ENCODE peak calls at places on chromosome 15, in ten cellular contexts. One of them, this sample, is unnamed.

GRCh38 chr15:79071901-79072300 is 18.7 kb downstream of the RASGRF1 start:
- DNase-seq in AG04450: no peak
- DNase-seq in WTC11: no peak
- DNase-seq in cardiac fibroblast: peak
- DNase-seq in GM20000: no peak
- DNase-seq in pancreas: no peak
- DNase-seq in nephron progenitor cell: no peak
- DNase-seq in right lobe of liver: no peak
- DNase-seq in breast epithelium: no peak
- DNase-seq in Peyer's patch: no peak
- DNase-seq in this sample: no peak

GRCh38 chr15:100032358-100033080 is 299.3 kb upstream of the LYSMD4 start:
- DNase-seq in right lobe of liver: no peak
- DNase-seq in WTC11: no peak
- DNase-seq in cardiac fibroblast: no peak
- DNase-seq in breast epithelium: no peak
- DNase-seq in AG04450: no peak
- DNase-seq in pancreas: no peak
- DNase-seq in Peyer's patch: no peak
- DNase-seq in nephron progenitor cell: no peak
- DNase-seq in GM20000: no peak
- DNase-seq in this sample: no peak

GRCh38 chr15:88636039-88636438 is 2.8 kb upstream of the ISG20 start:
- DNase-seq in pancreas: peak
- DNase-seq in GM20000: no peak
- DNase-seq in right lobe of liver: no peak
- DNase-seq in AG04450: no peak
- DNase-seq in Peyer's patch: peak
- DNase-seq in cardiac fibroblast: no peak
- DNase-seq in nephron progenitor cell: no peak
- DNase-seq in breast epithelium: peak
- DNase-seq in WTC11: no peak
- DNase-seq in this sample: peak

GRCh38 chr15:51425517-51426033 is 84.1 kb downstream of the GLDN start:
- DNase-seq in GM20000: no peak
- DNase-seq in breast epithelium: no peak
- DNase-seq in AG04450: no peak
- DNase-seq in WTC11: no peak
- DNase-seq in Peyer's patch: no peak
- DNase-seq in right lobe of liver: no peak
- DNase-seq in nephron progenitor cell: no peak
- DNase-seq in cardiac fibroblast: no peak
- DNase-seq in pancreas: no peak
- DNase-seq in this sample: no peak

GRCh38 chr15:67303490-67304363 is 49.1 kb downstream of the IQCH start:
- DNase-seq in AG04450: no peak
- DNase-seq in GM20000: peak
- DNase-seq in nephron progenitor cell: no peak
- DNase-seq in right lobe of liver: no peak
- DNase-seq in cardiac fibroblast: peak
- DNase-seq in Peyer's patch: no peak
- DNase-seq in breast epithelium: no peak
- DNase-seq in pancreas: no peak
- DNase-seq in WTC11: no peak
- DNase-seq in this sample: peak

GRCh38 chr15:66288796-66289195 is 4.6 kb upstream of the DIS3L start:
- DNase-seq in right lobe of liver: no peak
- DNase-seq in breast epithelium: no peak
- DNase-seq in pancreas: no peak
- DNase-seq in cardiac fibroblast: no peak
- DNase-seq in GM20000: no peak
- DNase-seq in Peyer's patch: no peak
- DNase-seq in WTC11: no peak
- DNase-seq in AG04450: peak
- DNase-seq in nephron progenitor cell: no peak
- DNase-seq in this sample: no peak

GRCh38 chr15:72585659-72586058 is 68.8 kb upstream of the GOLGA6B start:
- DNase-seq in AG04450: no peak
- DNase-seq in breast epithelium: no peak
- DNase-seq in Peyer's patch: no peak
- DNase-seq in WTC11: no peak
- DNase-seq in GM20000: no peak
- DNase-seq in pancreas: no peak
- DNase-seq in nephron progenitor cell: no peak
- DNase-seq in cardiac fibroblast: peak
- DNase-seq in right lobe of liver: no peak
- DNase-seq in this sample: no peak

GRCh38 chr15:62138124-62138523 is 27.0 kb downstream of the C2CD4B start:
- DNase-seq in right lobe of liver: no peak
- DNase-seq in WTC11: no peak
- DNase-seq in pancreas: no peak
- DNase-seq in nephron progenitor cell: no peak
- DNase-seq in Peyer's patch: no peak
- DNase-seq in AG04450: peak
- DNase-seq in GM20000: no peak
- DNase-seq in breast epithelium: no peak
- DNase-seq in cardiac fibroblast: peak
- DNase-seq in this sample: no peak

GRCh38 chr15:71228403-71228802 is 113.1 kb downstream of the THSD4 start:
- DNase-seq in breast epithelium: no peak
- DNase-seq in nephron progenitor cell: no peak
- DNase-seq in cardiac fibroblast: no peak
- DNase-seq in AG04450: peak
- DNase-seq in right lobe of liver: no peak
- DNase-seq in GM20000: no peak
- DNase-seq in Peyer's patch: no peak
- DNase-seq in pancreas: no peak
- DNase-seq in WTC11: no peak
- DNase-seq in this sample: no peak

GRCh38 chr15:38182900-38183299 is 69.7 kb upstream of the SPRED1 start:
- DNase-seq in WTC11: no peak
- DNase-seq in breast epithelium: no peak
- DNase-seq in Peyer's patch: no peak
- DNase-seq in pancreas: no peak
- DNase-seq in GM20000: no peak
- DNase-seq in cardiac fibroblast: no peak
- DNase-seq in right lobe of liver: no peak
- DNase-seq in AG04450: no peak
- DNase-seq in nephron progenitor cell: no peak
- DNase-seq in this sample: no peak

GRCh38 chr15:51737538-51738305 is at the start of gene LYSMD2:
- DNase-seq in Peyer's patch: peak
- DNase-seq in AG04450: no peak
- DNase-seq in breast epithelium: peak
- DNase-seq in GM20000: peak
- DNase-seq in pancreas: peak
- DNase-seq in nephron progenitor cell: peak
- DNase-seq in cardiac fibroblast: peak
- DNase-seq in right lobe of liver: peak
- DNase-seq in WTC11: peak
- DNase-seq in this sample: peak

GRCh38 chr15:63938486-63939061 is 104.8 kb upstream of the HERC1 start:
- DNase-seq in right lobe of liver: no peak
- DNase-seq in WTC11: no peak
- DNase-seq in AG04450: no peak
- DNase-seq in breast epithelium: no peak
- DNase-seq in cardiac fibroblast: peak
- DNase-seq in nephron progenitor cell: no peak
- DNase-seq in Peyer's patch: no peak
- DNase-seq in GM20000: no peak
- DNase-seq in pancreas: no peak
- DNase-seq in this sample: no peak

GRCh38 chr15:63942486-63943365 is 103.6 kb downstream of the DAPK2 start:
- DNase-seq in breast epithelium: no peak
- DNase-seq in GM20000: no peak
- DNase-seq in AG04450: no peak
- DNase-seq in Peyer's patch: no peak
- DNase-seq in cardiac fibroblast: no peak
- DNase-seq in nephron progenitor cell: no peak
- DNase-seq in WTC11: peak
- DNase-seq in right lobe of liver: peak
- DNase-seq in pancreas: no peak
- DNase-seq in this sample: no peak

GRCh38 chr15:63941698-63942465 is 104.4 kb downstream of the DAPK2 start:
- DNase-seq in WTC11: no peak
- DNase-seq in pancreas: no peak
- DNase-seq in Peyer's patch: peak
- DNase-seq in right lobe of liver: peak
- DNase-seq in breast epithelium: no peak
- DNase-seq in AG04450: no peak
- DNase-seq in cardiac fibroblast: no peak
- DNase-seq in GM20000: no peak
- DNase-seq in nephron progenitor cell: no peak
- DNase-seq in this sample: no peak

GRCh38 chr15:63939531-63940130 is 105.9 kb upstream of the HERC1 start:
- DNase-seq in Peyer's patch: no peak
- DNase-seq in breast epithelium: peak
- DNase-seq in cardiac fibroblast: peak
- DNase-seq in nephron progenitor cell: no peak
- DNase-seq in GM20000: peak
- DNase-seq in right lobe of liver: no peak
- DNase-seq in WTC11: no peak
- DNase-seq in AG04450: peak
- DNase-seq in pancreas: no peak
- DNase-seq in this sample: no peak

GRCh38 chr15:63940956-63941620 is 105.2 kb downstream of the DAPK2 start:
- DNase-seq in breast epithelium: no peak
- DNase-seq in AG04450: no peak
- DNase-seq in pancreas: no peak
- DNase-seq in Peyer's patch: no peak
- DNase-seq in WTC11: no peak
- DNase-seq in GM20000: no peak
- DNase-seq in cardiac fibroblast: no peak
- DNase-seq in right lobe of liver: peak
- DNase-seq in nephron progenitor cell: no peak
- DNase-seq in this sample: no peak
- TF ChIP-seq CTCF in breast epithelium: no peak
- TF ChIP-seq CTCF in AG04450: no peak
- TF ChIP-seq CTCF in pancreas: no peak
- TF ChIP-seq CTCF in Peyer's patch: no peak
- TF ChIP-seq CTCF in WTC11: no peak
- TF ChIP-seq CTCF in GM20000: no peak
- TF ChIP-seq CTCF in cardiac fibroblast: no peak
- TF ChIP-seq CTCF in right lobe of liver: no peak
- TF ChIP-seq CTCF in nephron progenitor cell: no peak
- TF ChIP-seq CTCF in this sample: no peak

GRCh38 chr15:101251830-101252820 is at the start of gene CHSY1:
- DNase-seq in Peyer's patch: peak
- DNase-seq in breast epithelium: peak
- DNase-seq in GM20000: peak
- DNase-seq in right lobe of liver: peak
- DNase-seq in AG04450: peak
- DNase-seq in WTC11: peak
- DNase-seq in pancreas: peak
- DNase-seq in nephron progenitor cell: peak
- DNase-seq in cardiac fibroblast: peak
- DNase-seq in this sample: peak
- TF ChIP-seq CTCF in Peyer's patch: no peak
- TF ChIP-seq CTCF in breast epithelium: no peak
- TF ChIP-seq CTCF in GM20000: no peak
- TF ChIP-seq CTCF in right lobe of liver: peak
- TF ChIP-seq CTCF in AG04450: no peak
- TF ChIP-seq CTCF in WTC11: no peak
- TF ChIP-seq CTCF in pancreas: no peak
- TF ChIP-seq CTCF in nephron progenitor cell: no peak
- TF ChIP-seq CTCF in cardiac fibroblast: no peak
- TF ChIP-seq CTCF in this sample: no peak

GRCh38 chr15:36832792-36833191 is 253.4 kb downstream of the CDIN1 start:
- DNase-seq in Peyer's patch: no peak
- DNase-seq in WTC11: no peak
- DNase-seq in right lobe of liver: no peak
- DNase-seq in AG04450: no peak
- DNase-seq in nephron progenitor cell: no peak
- DNase-seq in GM20000: no peak
- DNase-seq in cardiac fibroblast: peak
- DNase-seq in breast epithelium: no peak
- DNase-seq in pancreas: no peak
- DNase-seq in this sample: no peak

GRCh38 chr15:36827824-36828223 is 248.4 kb downstream of the CDIN1 start:
- DNase-seq in Peyer's patch: no peak
- DNase-seq in GM20000: no peak
- DNase-seq in nephron progenitor cell: no peak
- DNase-seq in AG04450: no peak
- DNase-seq in WTC11: no peak
- DNase-seq in cardiac fibroblast: no peak
- DNase-seq in right lobe of liver: no peak
- DNase-seq in pancreas: no peak
- DNase-seq in breast epithelium: no peak
- DNase-seq in this sample: no peak

GRCh38 chr15:36831915-36832310 is 252.5 kb downstream of the CDIN1 start:
- DNase-seq in cardiac fibroblast: no peak
- DNase-seq in Peyer's patch: no peak
- DNase-seq in breast epithelium: no peak
- DNase-seq in AG04450: no peak
- DNase-seq in nephron progenitor cell: no peak
- DNase-seq in WTC11: no peak
- DNase-seq in pancreas: no peak
- DNase-seq in right lobe of liver: no peak
- DNase-seq in GM20000: no peak
- DNase-seq in this sample: peak

GRCh38 chr15:36826948-36827347 is 247.5 kb downstream of the CDIN1 start:
- DNase-seq in Peyer's patch: no peak
- DNase-seq in AG04450: no peak
- DNase-seq in pancreas: no peak
- DNase-seq in GM20000: no peak
- DNase-seq in WTC11: no peak
- DNase-seq in right lobe of liver: no peak
- DNase-seq in cardiac fibroblast: no peak
- DNase-seq in breast epithelium: no peak
- DNase-seq in nephron progenitor cell: no peak
- DNase-seq in this sample: no peak

GRCh38 chr15:36831125-36831914 is 251.9 kb downstream of the CDIN1 start:
- DNase-seq in Peyer's patch: no peak
- DNase-seq in WTC11: no peak
- DNase-seq in cardiac fibroblast: no peak
- DNase-seq in nephron progenitor cell: no peak
- DNase-seq in GM20000: peak
- DNase-seq in AG04450: peak
- DNase-seq in breast epithelium: no peak
- DNase-seq in right lobe of liver: no peak
- DNase-seq in pancreas: no peak
- DNase-seq in this sample: peak
- TF ChIP-seq CTCF in Peyer's patch: no peak
- TF ChIP-seq CTCF in WTC11: no peak
- TF ChIP-seq CTCF in cardiac fibroblast: no peak
- TF ChIP-seq CTCF in nephron progenitor cell: no peak
- TF ChIP-seq CTCF in GM20000: no peak
- TF ChIP-seq CTCF in AG04450: no peak
- TF ChIP-seq CTCF in breast epithelium: no peak
- TF ChIP-seq CTCF in right lobe of liver: no peak
- TF ChIP-seq CTCF in pancreas: no peak
- TF ChIP-seq CTCF in this sample: no peak

GRCh38 chr15:60272623-60273022 is 125.2 kb downstream of the ANXA2 start:
- DNase-seq in WTC11: no peak
- DNase-seq in AG04450: no peak
- DNase-seq in Peyer's patch: no peak
- DNase-seq in GM20000: no peak
- DNase-seq in cardiac fibroblast: no peak
- DNase-seq in pancreas: no peak
- DNase-seq in breast epithelium: no peak
- DNase-seq in nephron progenitor cell: no peak
- DNase-seq in right lobe of liver: no peak
- DNase-seq in this sample: no peak
- TF ChIP-seq CTCF in WTC11: peak
- TF ChIP-seq CTCF in AG04450: no peak
- TF ChIP-seq CTCF in Peyer's patch: no peak
- TF ChIP-seq CTCF in GM20000: no peak
- TF ChIP-seq CTCF in cardiac fibroblast: no peak
- TF ChIP-seq CTCF in pancreas: no peak
- TF ChIP-seq CTCF in breast epithelium: no peak
- TF ChIP-seq CTCF in nephron progenitor cell: no peak
- TF ChIP-seq CTCF in right lobe of liver: no peak
- TF ChIP-seq CTCF in this sample: no peak

GRCh38 chr15:58212909-58213526 is 74.8 kb downstream of the AQP9 start:
- DNase-seq in WTC11: no peak
- DNase-seq in cardiac fibroblast: peak
- DNase-seq in breast epithelium: no peak
- DNase-seq in Peyer's patch: no peak
- DNase-seq in nephron progenitor cell: no peak
- DNase-seq in pancreas: no peak
- DNase-seq in AG04450: no peak
- DNase-seq in GM20000: no peak
- DNase-seq in right lobe of liver: no peak
- DNase-seq in this sample: peak
- TF ChIP-seq CTCF in WTC11: no peak
- TF ChIP-seq CTCF in cardiac fibroblast: peak
- TF ChIP-seq CTCF in breast epithelium: peak
- TF ChIP-seq CTCF in Peyer's patch: peak
- TF ChIP-seq CTCF in nephron progenitor cell: peak
- TF ChIP-seq CTCF in pancreas: no peak
- TF ChIP-seq CTCF in AG04450: peak
- TF ChIP-seq CTCF in GM20000: peak
- TF ChIP-seq CTCF in right lobe of liver: peak
- TF ChIP-seq CTCF in this sample: peak